ENCODE peak calls at places on chromosomes 4 and X, in ten cellular contexts. O is NB4, Q is colonic mucosa, C is mucosa of descending colon, E is stomach, F is WERI-Rb-1, Y is esophagus squamous epithelium, G is GM23248, Z is PC-3, B is gastrocnemius medialis. I is an unnamed sample.

GRCh38 chrX:375181-376036 is 11.3 kb downstream of the PPP2R3B start:
- DNase-seq in Y (no peak), F (no peak), Z (no peak), B (no peak), E (no peak), C (no peak), O (no peak), G (no peak), Q (no peak), I (no peak)

GRCh38 chrX:17081969-17082368 is 135.5 kb downstream of the REPS2 start:
- DNase-seq in B (no peak), Q (no peak), Y (no peak), O (no peak), C (no peak), E (no peak), F (no peak), Z (no peak), G (no peak), I (no peak)

GRCh38 chr4:20264688-20265087 is 13.0 kb downstream of the SLIT2 start:
- DNase-seq in Q (no peak), F (no peak), E (no peak), C (no peak), O (no peak), Y (no peak), B (no peak), Z (no peak), G (no peak), I (no peak)

GRCh38 chr4:2823301-2823670 is 20.4 kb upstream of the ADD1 start:
- DNase-seq in E (no peak), B (no peak), O (no peak), F (no peak), G (no peak), Y (no peak), C (peak; percentile 20), Z (no peak), Q (no peak), I (no peak)

GRCh38 chrX:114675365-114675764 is 91.5 kb downstream of the HTR2C start:
- DNase-seq in G (peak; percentile 66), E (no peak), B (no peak), C (no peak), Y (no peak), O (no peak), Z (peak; percentile 47), Q (no peak), F (no peak), I (no peak)

GRCh38 chrX:80285131-80285773 is 135.0 kb upstream of the TENT5D start:
- DNase-seq in C (no peak), E (no peak), Z (peak; percentile 71), G (peak; percentile 26), Y (no peak), B (no peak), F (peak; percentile 28), O (peak; percentile 32), Q (peak; percentile 38), I (no peak)

GRCh38 chr4:33218238-33218637 is 2498.1 kb downstream of the PCDH7 start:
- DNase-seq in C (no peak), F (no peak), Z (no peak), B (no peak), Q (no peak), E (no peak), O (no peak), G (no peak), Y (no peak), I (no peak)

GRCh38 chr4:137541181-137541580 is 8.9 kb upstream of the PCDH18 start:
- DNase-seq in O (no peak), Q (no peak), Y (no peak), B (no peak), C (no peak), F (no peak), G (peak; percentile 30), Z (no peak), E (no peak), I (no peak)

GRCh38 chr4:143700060-143700419 is 435 bp downstream of the FREM3 start:
- DNase-seq in B (no peak), Z (no peak), C (no peak), F (no peak), Q (no peak), E (no peak), G (peak; percentile 75), Y (no peak), O (no peak), I (peak; percentile 46)

GRCh38 chr4:148426643-148427042 is 15.6 kb downstream of the NR3C2 start:
- DNase-seq in O (no peak), Z (no peak), Q (no peak), B (no peak), F (no peak), C (no peak), E (no peak), Y (no peak), G (no peak), I (no peak)

GRCh38 chrX:41353964-41354363 is 20.0 kb downstream of the DDX3X start:
- DNase-seq in E (no peak), Q (no peak), O (no peak), G (no peak), F (no peak), Y (no peak), B (no peak), Z (no peak), C (no peak), I (no peak)

GRCh38 chrX:136899206-136899605 is 18.7 kb upstream of the RBMX start:
- DNase-seq in C (no peak), E (no peak), F (no peak), O (no peak), Q (no peak), G (no peak), Z (no peak), Y (no peak), B (no peak), I (no peak)

GRCh38 chr4:7134737-7135388 is 57.5 kb upstream of the SORCS2 start:
- DNase-seq in B (no peak), Q (peak; percentile 48), C (peak; percentile 49), E (peak; percentile 26), O (peak; percentile 31), Y (no peak), F (no peak), G (peak; percentile 94), Z (peak; percentile 50), I (no peak)

GRCh38 chr4:76090241-76090691 is 15.8 kb downstream of the ART3 start:
- DNase-seq in Q (peak; percentile 22), C (no peak), Y (no peak), B (peak; percentile 20), F (no peak), Z (no peak), O (peak; percentile 95), E (no peak), G (peak; percentile 88), I (no peak)

GRCh38 chrX:2401201-2401589 is 99.6 kb downstream of the DHRSX start:
- DNase-seq in Q (no peak), O (no peak), B (peak; percentile 72), F (no peak), Z (no peak), G (peak; percentile 80), C (no peak), Y (no peak), E (no peak), I (no peak)

GRCh38 chrX:2404816-2405215 is 96.0 kb downstream of the DHRSX start:
- DNase-seq in Q (no peak), C (no peak), Z (no peak), Y (no peak), O (no peak), G (no peak), B (peak; percentile 44), F (no peak), E (no peak), I (peak; percentile 35)

GRCh38 chrX:2398341-2398656 is 102.5 kb downstream of the DHRSX start:
- DNase-seq in C (no peak), E (no peak), Q (no peak), Y (no peak), F (no peak), B (no peak), G (no peak), Z (no peak), O (no peak), I (no peak)

GRCh38 chrX:2401590-2402360 is 99.0 kb downstream of the DHRSX start:
- DNase-seq in O (no peak), Q (no peak), Z (no peak), B (peak; percentile 90), Y (no peak), C (no peak), E (peak; percentile 57), G (peak; percentile 55), F (no peak), I (no peak)

DNA sequence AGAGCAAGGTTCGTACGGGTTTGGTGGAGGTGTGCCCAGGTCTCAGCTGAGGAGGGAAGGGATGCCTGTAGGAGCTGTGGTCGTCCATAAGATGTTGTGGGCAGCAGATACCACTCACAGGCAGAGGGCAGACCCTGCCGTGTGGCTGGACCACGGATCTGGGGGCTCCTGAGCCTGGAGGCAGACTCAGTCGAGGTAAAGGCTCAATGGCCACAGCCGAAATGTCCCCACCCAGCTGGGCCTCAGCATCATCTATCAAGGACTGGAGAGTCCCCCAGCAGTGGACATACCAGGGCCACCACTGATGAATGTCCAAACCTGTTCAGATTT is 98.5 kb downstream of the DHRSX start:
- DNase-seq in Y (no peak), C (no peak), E (no peak), Z (no peak), G (no peak), Q (no peak), F (no peak), B (no peak), O (no peak), I (no peak)
- H3K4me3 ChIP-seq in Y (peak overlapping the region; percentile 34), C (no peak overlapping the region), E (no peak overlapping the region), Z (no peak overlapping the region), G (no peak overlapping the region), Q (no peak overlapping the region), F (no peak overlapping the region), B (peak overlapping the region; percentile 22), O (no peak overlapping the region), I (no peak overlapping the region)

GRCh38 chr4:139734875-139735380 is 69.3 kb downstream of the MGST2 start:
- DNase-seq in F (peak; percentile 99), E (peak; percentile 81), Z (peak; percentile 51), C (peak; percentile 77), Y (no peak), O (peak; percentile 77), B (peak; percentile 69), G (peak; percentile 87), Q (peak; percentile 71), I (peak; percentile 90)
- H3K4me3 ChIP-seq in F (peak overlapping the region; percentile 34), E (peak overlapping the region; percentile 53), Z (peak overlapping the region; percentile 60), C (no peak overlapping the region), Y (peak overlapping the region; percentile 72), O (peak overlapping the region; percentile 36), B (peak overlapping the region; percentile 56), G (peak overlapping the region; percentile 79), Q (peak overlapping the region; percentile 33), I (peak overlapping the region; percentile 55)

GRCh38 chr4:53854991-53855885 is 209.2 kb downstream of the CHIC2 start:
- DNase-seq in Q (no peak), C (no peak), E (no peak), Z (peak; percentile 75), F (no peak), Y (no peak), B (no peak), G (peak; percentile 82), O (peak; percentile 10), I (no peak)
- H3K4me3 ChIP-seq in Q (no peak overlapping the region), C (no peak overlapping the region), E (no peak overlapping the region), Z (peak overlapping the region; percentile 21), F (no peak overlapping the region), Y (no peak overlapping the region), B (no peak overlapping the region), G (peak overlapping the region; percentile 19), O (no peak overlapping the region), I (no peak overlapping the region)

DNA sequence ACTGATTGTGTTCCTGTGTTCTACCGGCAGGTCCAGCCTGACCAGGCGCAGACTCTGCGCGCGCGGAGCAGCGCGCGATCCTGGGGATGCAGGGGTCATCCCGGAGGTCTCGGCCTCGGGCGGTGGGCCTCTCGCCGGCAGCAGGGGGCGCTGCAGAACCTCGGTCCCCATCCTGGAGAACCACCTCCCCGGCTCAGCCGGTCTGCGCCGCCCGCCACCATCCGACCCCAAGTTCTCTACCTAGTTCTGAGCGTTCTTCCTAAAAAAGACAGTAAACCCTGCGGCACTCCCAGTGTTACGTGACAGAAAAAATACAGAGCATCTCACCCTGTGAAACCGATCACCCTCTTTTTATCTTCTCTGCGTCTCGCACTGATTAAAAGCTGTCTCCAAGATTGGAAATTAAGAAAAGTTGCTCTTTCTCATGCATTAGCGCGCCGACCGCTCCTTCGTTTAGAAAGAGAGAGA is 1.6 kb downstream of the TRPC3 start:
- DNase-seq in B (peak; percentile 13), G (peak; percentile 65), Q (peak; percentile 87), Y (no peak), F (peak; percentile 94), O (no peak), Z (no peak), E (peak; percentile 60), C (peak; percentile 89), I (peak; percentile 68)
- H3K4me3 ChIP-seq in B (peak overlapping the region; percentile 53), G (peak overlapping the region; percentile 73), Q (peak overlapping the region; percentile 59), Y (peak overlapping the region; percentile 71), F (peak overlapping the region; percentile 66), O (no peak overlapping the region), Z (no peak overlapping the region), E (peak overlapping the region; percentile 61), C (no peak overlapping the region), I (peak overlapping the region; percentile 48)